ENCODE peak calls at places on chromosomes 16 and 17, in eight cellular contexts. One of them, this sample, is unnamed. For H3K36me3, the result is how much of the 10 kb centered on the place peaks cover.

GRCh38 chr17:55540414-55541091 is 29.3 kb upstream of the SMIM36 start:
- DNase-seq in HCT116: no peak
- DNase-seq in PC-9: no peak
- DNase-seq in CD4-positive, alpha-beta memory T cell: no peak
- DNase-seq in bronchial epithelial cell: peak
- DNase-seq in CD8-positive, alpha-beta memory T cell: no peak
- DNase-seq in neural progenitor cell: no peak
- DNase-seq in astrocyte: peak
- DNase-seq in this sample: peak

GRCh38 chr17:82003411-82004381 is 19.0 kb downstream of the CENPX start:
- DNase-seq in CD8-positive, alpha-beta memory T cell: no peak
- DNase-seq in bronchial epithelial cell: peak
- DNase-seq in HCT116: peak
- DNase-seq in CD4-positive, alpha-beta memory T cell: no peak
- DNase-seq in neural progenitor cell: no peak
- DNase-seq in PC-9: peak
- DNase-seq in astrocyte: peak
- DNase-seq in this sample: peak

GRCh38 chr17:77473615-77474226 is 333.0 kb downstream of the SEC14L1 start:
- DNase-seq in neural progenitor cell: no peak
- DNase-seq in bronchial epithelial cell: peak
- DNase-seq in CD8-positive, alpha-beta memory T cell: no peak
- DNase-seq in CD4-positive, alpha-beta memory T cell: no peak
- DNase-seq in astrocyte: peak
- DNase-seq in PC-9: no peak
- DNase-seq in HCT116: peak
- DNase-seq in this sample: no peak

GRCh38 chr17:57481901-57482300 is 225.6 kb downstream of the MSI2 start:
- DNase-seq in astrocyte: peak
- DNase-seq in CD4-positive, alpha-beta memory T cell: no peak
- DNase-seq in neural progenitor cell: no peak
- DNase-seq in HCT116: no peak
- DNase-seq in bronchial epithelial cell: no peak
- DNase-seq in PC-9: no peak
- DNase-seq in CD8-positive, alpha-beta memory T cell: no peak
- DNase-seq in this sample: peak

GRCh38 chr16:80231888-80232287 is 308.9 kb upstream of the DYNLRB2 start:
- DNase-seq in CD8-positive, alpha-beta memory T cell: no peak
- DNase-seq in HCT116: no peak
- DNase-seq in PC-9: no peak
- DNase-seq in astrocyte: peak
- DNase-seq in bronchial epithelial cell: peak
- DNase-seq in neural progenitor cell: no peak
- DNase-seq in CD4-positive, alpha-beta memory T cell: no peak
- DNase-seq in this sample: peak

GRCh38 chr17:74380086-74380958 is 13.0 kb downstream of the GPR142 start:
- DNase-seq in HCT116: peak
- DNase-seq in CD4-positive, alpha-beta memory T cell: no peak
- DNase-seq in bronchial epithelial cell: peak
- DNase-seq in CD8-positive, alpha-beta memory T cell: no peak
- DNase-seq in neural progenitor cell: peak
- DNase-seq in astrocyte: no peak
- DNase-seq in PC-9: peak
- DNase-seq in this sample: no peak

GRCh38 chr16:3060339-3061127 is 4.9 kb upstream of the IL32 start:
- DNase-seq in PC-9: no peak
- DNase-seq in HCT116: no peak
- DNase-seq in CD8-positive, alpha-beta memory T cell: no peak
- DNase-seq in bronchial epithelial cell: no peak
- DNase-seq in astrocyte: no peak
- DNase-seq in CD4-positive, alpha-beta memory T cell: no peak
- DNase-seq in neural progenitor cell: no peak
- DNase-seq in this sample: no peak

GRCh38 chr17:81025756-81026155 is 9.2 kb upstream of the BAIAP2 start:
- DNase-seq in bronchial epithelial cell: no peak
- DNase-seq in CD8-positive, alpha-beta memory T cell: no peak
- DNase-seq in PC-9: no peak
- DNase-seq in HCT116: no peak
- DNase-seq in neural progenitor cell: no peak
- DNase-seq in astrocyte: no peak
- DNase-seq in CD4-positive, alpha-beta memory T cell: no peak
- DNase-seq in this sample: no peak

GRCh38 chr17:6576038-6576437 is 19.7 kb upstream of the PITPNM3 start:
- DNase-seq in PC-9: no peak
- DNase-seq in CD4-positive, alpha-beta memory T cell: no peak
- DNase-seq in CD8-positive, alpha-beta memory T cell: no peak
- DNase-seq in neural progenitor cell: no peak
- DNase-seq in astrocyte: no peak
- DNase-seq in HCT116: no peak
- DNase-seq in bronchial epithelial cell: no peak
- DNase-seq in this sample: no peak

GRCh38 chr17:58176200-58176599 is 9.4 kb downstream of the OR4D2 start:
- DNase-seq in neural progenitor cell: peak
- DNase-seq in CD4-positive, alpha-beta memory T cell: no peak
- DNase-seq in HCT116: no peak
- DNase-seq in PC-9: no peak
- DNase-seq in bronchial epithelial cell: no peak
- DNase-seq in astrocyte: no peak
- DNase-seq in CD8-positive, alpha-beta memory T cell: no peak
- DNase-seq in this sample: no peak

GRCh38 chr17:69434164-69434579 is 19.7 kb downstream of the MAP2K6 start:
- DNase-seq in PC-9: no peak
- DNase-seq in astrocyte: peak
- DNase-seq in CD4-positive, alpha-beta memory T cell: no peak
- DNase-seq in HCT116: no peak
- DNase-seq in CD8-positive, alpha-beta memory T cell: no peak
- DNase-seq in bronchial epithelial cell: peak
- DNase-seq in neural progenitor cell: no peak
- DNase-seq in this sample: peak

GRCh38 chr16:30061195-30061554 is 4.4 kb upstream of the ALDOA start:
- DNase-seq in neural progenitor cell: no peak
- DNase-seq in CD8-positive, alpha-beta memory T cell: no peak
- DNase-seq in CD4-positive, alpha-beta memory T cell: no peak
- DNase-seq in PC-9: no peak
- DNase-seq in HCT116: no peak
- DNase-seq in bronchial epithelial cell: no peak
- DNase-seq in astrocyte: no peak
- DNase-seq in this sample: no peak

GRCh38 chr17:80545499-80545826 is 825 bp downstream of the RPTOR start:
- DNase-seq in HCT116: no peak
- DNase-seq in astrocyte: no peak
- DNase-seq in CD4-positive, alpha-beta memory T cell: no peak
- DNase-seq in neural progenitor cell: no peak
- DNase-seq in bronchial epithelial cell: no peak
- DNase-seq in CD8-positive, alpha-beta memory T cell: no peak
- DNase-seq in PC-9: no peak
- DNase-seq in this sample: no peak

GRCh38 chr16:83831451-83831987 is 23.7 kb downstream of the HSBP1 start:
- DNase-seq in neural progenitor cell: no peak
- DNase-seq in bronchial epithelial cell: no peak
- DNase-seq in astrocyte: no peak
- DNase-seq in CD4-positive, alpha-beta memory T cell: no peak
- DNase-seq in HCT116: no peak
- DNase-seq in CD8-positive, alpha-beta memory T cell: no peak
- DNase-seq in PC-9: no peak
- DNase-seq in this sample: no peak

GRCh38 chr17:75487351-75488070 is 27.8 kb downstream of the CASKIN2 start:
- DNase-seq in astrocyte: no peak
- DNase-seq in PC-9: no peak
- DNase-seq in CD8-positive, alpha-beta memory T cell: peak
- DNase-seq in CD4-positive, alpha-beta memory T cell: peak
- DNase-seq in neural progenitor cell: no peak
- DNase-seq in HCT116: no peak
- DNase-seq in bronchial epithelial cell: no peak
- DNase-seq in this sample: no peak

GRCh38 chr16:84085774-84086173 is 31.0 kb downstream of the MBTPS1 start:
- DNase-seq in PC-9: no peak
- DNase-seq in CD8-positive, alpha-beta memory T cell: no peak
- DNase-seq in HCT116: no peak
- DNase-seq in neural progenitor cell: no peak
- DNase-seq in CD4-positive, alpha-beta memory T cell: no peak
- DNase-seq in bronchial epithelial cell: no peak
- DNase-seq in astrocyte: no peak
- DNase-seq in this sample: no peak

GRCh38 chr17:48187867-48188608 is 80.5 kb downstream of the SNX11 start:
- DNase-seq in PC-9: no peak
- DNase-seq in astrocyte: no peak
- DNase-seq in CD4-positive, alpha-beta memory T cell: no peak
- DNase-seq in HCT116: no peak
- DNase-seq in CD8-positive, alpha-beta memory T cell: no peak
- DNase-seq in neural progenitor cell: no peak
- DNase-seq in bronchial epithelial cell: no peak
- DNase-seq in this sample: no peak

GRCh38 chr16:3135120-3135715 is 389 bp downstream of the ZNF213 start:
- DNase-seq in bronchial epithelial cell: peak
- DNase-seq in CD4-positive, alpha-beta memory T cell: no peak
- DNase-seq in HCT116: no peak
- DNase-seq in PC-9: no peak
- DNase-seq in CD8-positive, alpha-beta memory T cell: no peak
- DNase-seq in neural progenitor cell: no peak
- DNase-seq in astrocyte: no peak
- DNase-seq in this sample: no peak

GRCh38 chr16:13439766-13440165 is 480.2 kb upstream of the ERCC4 start:
- DNase-seq in HCT116: no peak
- DNase-seq in neural progenitor cell: peak
- DNase-seq in CD4-positive, alpha-beta memory T cell: no peak
- DNase-seq in astrocyte: no peak
- DNase-seq in bronchial epithelial cell: no peak
- DNase-seq in PC-9: no peak
- DNase-seq in CD8-positive, alpha-beta memory T cell: no peak
- DNase-seq in this sample: no peak

GRCh38 chr17:80252871-80253270 is 7.8 kb upstream of the RNF213 start:
- DNase-seq in PC-9: peak
- DNase-seq in CD4-positive, alpha-beta memory T cell: peak
- DNase-seq in bronchial epithelial cell: peak
- DNase-seq in neural progenitor cell: peak
- DNase-seq in astrocyte: no peak
- DNase-seq in HCT116: peak
- DNase-seq in CD8-positive, alpha-beta memory T cell: peak
- DNase-seq in this sample: no peak

GRCh38 chr17:71460943-71461342 is 659.9 kb upstream of the SOX9 start:
- DNase-seq in CD4-positive, alpha-beta memory T cell: no peak
- DNase-seq in PC-9: no peak
- DNase-seq in CD8-positive, alpha-beta memory T cell: no peak
- DNase-seq in HCT116: peak
- DNase-seq in bronchial epithelial cell: peak
- DNase-seq in astrocyte: no peak
- DNase-seq in neural progenitor cell: peak
- DNase-seq in this sample: no peak

GRCh38 chr16:11852092-11852809 is 909 bp upstream of the RSL1D1 start:
- DNase-seq in neural progenitor cell: no peak
- DNase-seq in PC-9: no peak
- DNase-seq in HCT116: no peak
- DNase-seq in CD4-positive, alpha-beta memory T cell: no peak
- DNase-seq in bronchial epithelial cell: no peak
- DNase-seq in CD8-positive, alpha-beta memory T cell: no peak
- DNase-seq in astrocyte: peak
- DNase-seq in this sample: no peak

GRCh38 chr16:19710991-19711545 is 7.0 kb downstream of the KNOP1 start:
- DNase-seq in CD4-positive, alpha-beta memory T cell: no peak
- DNase-seq in CD8-positive, alpha-beta memory T cell: no peak
- DNase-seq in astrocyte: no peak
- DNase-seq in PC-9: no peak
- DNase-seq in HCT116: no peak
- DNase-seq in neural progenitor cell: peak
- DNase-seq in bronchial epithelial cell: no peak
- DNase-seq in this sample: no peak
- H3K36me3 ChIP-seq in CD4-positive, alpha-beta memory T cell: under half
- H3K36me3 ChIP-seq in CD8-positive, alpha-beta memory T cell: under half
- H3K36me3 ChIP-seq in astrocyte: under half
- H3K36me3 ChIP-seq in PC-9: under half
- H3K36me3 ChIP-seq in HCT116: half or more
- H3K36me3 ChIP-seq in neural progenitor cell: under half
- H3K36me3 ChIP-seq in bronchial epithelial cell: under half
- H3K36me3 ChIP-seq in this sample: under half

GRCh38 chr16:58723109-58723508 is 11.0 kb downstream of the GOT2 start:
- DNase-seq in PC-9: no peak
- DNase-seq in neural progenitor cell: no peak
- DNase-seq in bronchial epithelial cell: no peak
- DNase-seq in CD4-positive, alpha-beta memory T cell: no peak
- DNase-seq in astrocyte: no peak
- DNase-seq in CD8-positive, alpha-beta memory T cell: no peak
- DNase-seq in HCT116: no peak
- DNase-seq in this sample: no peak
- H3K36me3 ChIP-seq in PC-9: under half
- H3K36me3 ChIP-seq in neural progenitor cell: under half
- H3K36me3 ChIP-seq in bronchial epithelial cell: under half
- H3K36me3 ChIP-seq in CD4-positive, alpha-beta memory T cell: under half
- H3K36me3 ChIP-seq in astrocyte: under half
- H3K36me3 ChIP-seq in CD8-positive, alpha-beta memory T cell: under half
- H3K36me3 ChIP-seq in HCT116: under half
- H3K36me3 ChIP-seq in this sample: under half

DNA sequence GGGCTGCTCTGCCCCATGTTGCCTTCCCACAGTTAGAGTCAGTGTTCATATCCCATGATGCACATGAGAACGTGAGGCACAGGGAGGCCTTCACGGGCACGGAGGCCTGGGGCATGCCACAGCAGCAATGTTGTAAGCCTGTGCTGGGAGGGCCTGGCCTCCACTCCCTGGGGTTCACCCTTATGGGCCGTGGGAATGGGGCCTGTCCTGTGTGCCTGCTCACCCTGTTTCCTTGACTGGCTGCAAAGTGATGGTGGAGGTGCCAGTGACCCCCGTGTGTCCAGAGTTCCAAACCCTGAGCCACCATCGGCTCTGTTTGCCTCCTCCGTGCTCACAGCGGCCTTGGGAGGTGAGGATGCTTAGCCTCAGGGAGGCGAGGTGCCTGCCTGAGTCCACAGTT is 9.6 kb downstream of the POLR3E start:
- DNase-seq in HCT116: no peak
- DNase-seq in CD4-positive, alpha-beta memory T cell: no peak
- DNase-seq in neural progenitor cell: no peak
- DNase-seq in PC-9: no peak
- DNase-seq in astrocyte: no peak
- DNase-seq in CD8-positive, alpha-beta memory T cell: peak
- DNase-seq in bronchial epithelial cell: no peak
- DNase-seq in this sample: no peak
- H3K36me3 ChIP-seq in HCT116: under half
- H3K36me3 ChIP-seq in CD4-positive, alpha-beta memory T cell: half or more
- H3K36me3 ChIP-seq in neural progenitor cell: under half
- H3K36me3 ChIP-seq in PC-9: under half
- H3K36me3 ChIP-seq in astrocyte: under half
- H3K36me3 ChIP-seq in CD8-positive, alpha-beta memory T cell: half or more
- H3K36me3 ChIP-seq in bronchial epithelial cell: under half
- H3K36me3 ChIP-seq in this sample: under half

GRCh38 chr16:81376880-81377279 is 62.1 kb downstream of the GAN start:
- DNase-seq in CD4-positive, alpha-beta memory T cell: no peak
- DNase-seq in CD8-positive, alpha-beta memory T cell: no peak
- DNase-seq in bronchial epithelial cell: peak
- DNase-seq in neural progenitor cell: no peak
- DNase-seq in PC-9: peak
- DNase-seq in HCT116: peak
- DNase-seq in astrocyte: peak
- DNase-seq in this sample: peak
- H3K36me3 ChIP-seq in CD4-positive, alpha-beta memory T cell: under half
- H3K36me3 ChIP-seq in CD8-positive, alpha-beta memory T cell: under half
- H3K36me3 ChIP-seq in bronchial epithelial cell: under half
- H3K36me3 ChIP-seq in neural progenitor cell: under half
- H3K36me3 ChIP-seq in PC-9: under half
- H3K36me3 ChIP-seq in HCT116: under half
- H3K36me3 ChIP-seq in astrocyte: under half
- H3K36me3 ChIP-seq in this sample: under half

This sample was measured in kidney epithelial cell.